ENCODE peak calls at places on chromosome 7, in six cellular contexts. One of them, this sample, is unnamed. For H3K36me3, the result is how much of the 10 kb centered on the place peaks cover.

GRCh38 chr7:157046681-157047080 is 36.2 kb upstream of the MNX1 start:
- DNase-seq in ascending aorta: no peak
- DNase-seq in thoracic aorta: no peak
- DNase-seq in kidney epithelial cell: peak
- DNase-seq in effector memory CD4-positive, alpha-beta T cell: no peak
- DNase-seq in fibroblast of lung: peak
- DNase-seq in this sample: no peak

GRCh38 chr7:157138101-157138423 is 664 bp upstream of the UBE3C start:
- DNase-seq in kidney epithelial cell: no peak
- DNase-seq in effector memory CD4-positive, alpha-beta T cell: no peak
- DNase-seq in fibroblast of lung: no peak
- DNase-seq in ascending aorta: no peak
- DNase-seq in thoracic aorta: no peak
- DNase-seq in this sample: no peak

GRCh38 chr7:82235710-82236109 is 207.9 kb downstream of the CACNA2D1 start:
- DNase-seq in thoracic aorta: no peak
- DNase-seq in fibroblast of lung: peak
- DNase-seq in kidney epithelial cell: no peak
- DNase-seq in ascending aorta: no peak
- DNase-seq in effector memory CD4-positive, alpha-beta T cell: no peak
- DNase-seq in this sample: no peak

GRCh38 chr7:96426685-96427084 is 104.8 kb upstream of the SLC25A13 start:
- DNase-seq in fibroblast of lung: no peak
- DNase-seq in kidney epithelial cell: no peak
- DNase-seq in ascending aorta: no peak
- DNase-seq in effector memory CD4-positive, alpha-beta T cell: no peak
- DNase-seq in thoracic aorta: no peak
- DNase-seq in this sample: no peak

GRCh38 chr7:55158541-55158940 is 139.7 kb downstream of the EGFR start:
- DNase-seq in thoracic aorta: no peak
- DNase-seq in ascending aorta: no peak
- DNase-seq in effector memory CD4-positive, alpha-beta T cell: no peak
- DNase-seq in kidney epithelial cell: peak
- DNase-seq in fibroblast of lung: peak
- DNase-seq in this sample: no peak

GRCh38 chr7:129665013-129665401 is 53.5 kb downstream of the NRF1 start:
- DNase-seq in ascending aorta: no peak
- DNase-seq in fibroblast of lung: peak
- DNase-seq in thoracic aorta: no peak
- DNase-seq in effector memory CD4-positive, alpha-beta T cell: no peak
- DNase-seq in kidney epithelial cell: peak
- DNase-seq in this sample: no peak

GRCh38 chr7:157508477-157508881 is 171.7 kb downstream of the DNAJB6 start:
- DNase-seq in fibroblast of lung: no peak
- DNase-seq in effector memory CD4-positive, alpha-beta T cell: no peak
- DNase-seq in ascending aorta: no peak
- DNase-seq in thoracic aorta: no peak
- DNase-seq in kidney epithelial cell: no peak
- DNase-seq in this sample: no peak

GRCh38 chr7:70693300-70693689 is 438.6 kb upstream of the GALNT17 start:
- DNase-seq in thoracic aorta: no peak
- DNase-seq in effector memory CD4-positive, alpha-beta T cell: no peak
- DNase-seq in kidney epithelial cell: peak
- DNase-seq in ascending aorta: no peak
- DNase-seq in fibroblast of lung: peak
- DNase-seq in this sample: no peak

GRCh38 chr7:41045556-41046123 is 657.2 kb downstream of the INHBA start:
- DNase-seq in ascending aorta: no peak
- DNase-seq in kidney epithelial cell: no peak
- DNase-seq in effector memory CD4-positive, alpha-beta T cell: no peak
- DNase-seq in thoracic aorta: no peak
- DNase-seq in fibroblast of lung: no peak
- DNase-seq in this sample: no peak

GRCh38 chr7:958221-959200 is 4.0 kb upstream of the ADAP1 start:
- DNase-seq in ascending aorta: no peak
- DNase-seq in thoracic aorta: no peak
- DNase-seq in fibroblast of lung: no peak
- DNase-seq in effector memory CD4-positive, alpha-beta T cell: no peak
- DNase-seq in kidney epithelial cell: no peak
- DNase-seq in this sample: no peak

GRCh38 chr7:152025937-152026890 is 740 bp downstream of the GALNT11 start:
- DNase-seq in fibroblast of lung: no peak
- DNase-seq in ascending aorta: no peak
- DNase-seq in thoracic aorta: no peak
- DNase-seq in effector memory CD4-positive, alpha-beta T cell: no peak
- DNase-seq in kidney epithelial cell: no peak
- DNase-seq in this sample: no peak

GRCh38 chr7:51058764-51059163 is 257.8 kb downstream of the COBL start:
- DNase-seq in effector memory CD4-positive, alpha-beta T cell: no peak
- DNase-seq in ascending aorta: no peak
- DNase-seq in thoracic aorta: no peak
- DNase-seq in fibroblast of lung: no peak
- DNase-seq in kidney epithelial cell: no peak
- DNase-seq in this sample: no peak

GRCh38 chr7:1160665-1161010 is 642 bp upstream of the ZFAND2A start:
- DNase-seq in effector memory CD4-positive, alpha-beta T cell: no peak
- DNase-seq in kidney epithelial cell: no peak
- DNase-seq in ascending aorta: no peak
- DNase-seq in thoracic aorta: no peak
- DNase-seq in fibroblast of lung: no peak
- DNase-seq in this sample: no peak

GRCh38 chr7:118029881-118030422 is 154.0 kb upstream of the LSM8 start:
- DNase-seq in fibroblast of lung: no peak
- DNase-seq in ascending aorta: no peak
- DNase-seq in thoracic aorta: no peak
- DNase-seq in effector memory CD4-positive, alpha-beta T cell: no peak
- DNase-seq in kidney epithelial cell: no peak
- DNase-seq in this sample: no peak

GRCh38 chr7:25246306-25246705 is 18.0 kb upstream of the NPVF start:
- DNase-seq in thoracic aorta: no peak
- DNase-seq in ascending aorta: no peak
- DNase-seq in kidney epithelial cell: peak
- DNase-seq in fibroblast of lung: no peak
- DNase-seq in effector memory CD4-positive, alpha-beta T cell: no peak
- DNase-seq in this sample: no peak

DNA sequence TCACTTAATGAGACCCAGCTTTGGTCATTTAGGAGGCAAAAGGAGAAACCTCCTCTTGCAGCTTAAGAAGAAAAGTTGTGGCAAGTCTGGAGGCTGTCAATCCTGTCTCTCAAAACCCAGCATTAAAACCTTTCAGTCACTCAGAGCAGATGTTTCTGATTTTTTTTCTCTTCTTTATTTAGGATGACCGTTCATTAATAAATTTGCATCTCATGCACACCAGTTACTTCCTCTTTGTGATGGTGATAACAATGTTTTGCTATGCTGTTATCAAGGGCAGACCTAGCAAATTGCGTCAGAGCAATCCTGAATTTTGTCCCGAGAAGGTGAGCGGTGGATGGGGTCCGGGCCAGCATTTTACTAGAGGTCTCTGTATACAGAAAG is 32.0 kb downstream of the TMEM248 start:
- DNase-seq in fibroblast of lung: no peak
- DNase-seq in effector memory CD4-positive, alpha-beta T cell: no peak
- DNase-seq in kidney epithelial cell: no peak
- DNase-seq in thoracic aorta: no peak
- DNase-seq in ascending aorta: no peak
- DNase-seq in this sample: no peak
- H3K36me3 ChIP-seq in fibroblast of lung: under half
- H3K36me3 ChIP-seq in effector memory CD4-positive, alpha-beta T cell: half or more
- H3K36me3 ChIP-seq in kidney epithelial cell: under half
- H3K36me3 ChIP-seq in thoracic aorta: half or more
- H3K36me3 ChIP-seq in ascending aorta: half or more
- H3K36me3 ChIP-seq in this sample: half or more

GRCh38 chr7:148824864-148825263 is 59.2 kb downstream of the EZH2 start:
- DNase-seq in fibroblast of lung: no peak
- DNase-seq in effector memory CD4-positive, alpha-beta T cell: no peak
- DNase-seq in kidney epithelial cell: no peak
- DNase-seq in thoracic aorta: no peak
- DNase-seq in ascending aorta: no peak
- DNase-seq in this sample: no peak
- H3K36me3 ChIP-seq in fibroblast of lung: under half
- H3K36me3 ChIP-seq in effector memory CD4-positive, alpha-beta T cell: under half
- H3K36me3 ChIP-seq in kidney epithelial cell: under half
- H3K36me3 ChIP-seq in thoracic aorta: under half
- H3K36me3 ChIP-seq in ascending aorta: under half
- H3K36me3 ChIP-seq in this sample: under half

GRCh38 chr7:130875901-130876300 is 141.9 kb upstream of the KLF14 start:
- DNase-seq in effector memory CD4-positive, alpha-beta T cell: no peak
- DNase-seq in kidney epithelial cell: no peak
- DNase-seq in thoracic aorta: no peak
- DNase-seq in fibroblast of lung: no peak
- DNase-seq in ascending aorta: no peak
- DNase-seq in this sample: no peak
- H3K36me3 ChIP-seq in effector memory CD4-positive, alpha-beta T cell: half or more
- H3K36me3 ChIP-seq in kidney epithelial cell: under half
- H3K36me3 ChIP-seq in thoracic aorta: under half
- H3K36me3 ChIP-seq in fibroblast of lung: under half
- H3K36me3 ChIP-seq in ascending aorta: half or more
- H3K36me3 ChIP-seq in this sample: under half

GRCh38 chr7:101236292-101236691 is 1.3 kb downstream of the CLDN15 start:
- DNase-seq in ascending aorta: no peak
- DNase-seq in kidney epithelial cell: no peak
- DNase-seq in thoracic aorta: no peak
- DNase-seq in effector memory CD4-positive, alpha-beta T cell: no peak
- DNase-seq in fibroblast of lung: no peak
- DNase-seq in this sample: no peak

GRCh38 chr7:101235522-101235921 is 2.1 kb downstream of the CLDN15 start:
- DNase-seq in thoracic aorta: no peak
- DNase-seq in kidney epithelial cell: no peak
- DNase-seq in ascending aorta: no peak
- DNase-seq in effector memory CD4-positive, alpha-beta T cell: no peak
- DNase-seq in fibroblast of lung: no peak
- DNase-seq in this sample: no peak

GRCh38 chr7:101234636-101235035 is 3.0 kb downstream of the CLDN15 start:
- DNase-seq in fibroblast of lung: no peak
- DNase-seq in ascending aorta: no peak
- DNase-seq in kidney epithelial cell: no peak
- DNase-seq in thoracic aorta: no peak
- DNase-seq in effector memory CD4-positive, alpha-beta T cell: no peak
- DNase-seq in this sample: no peak

GRCh38 chr7:101233907-101234547 is 3.6 kb downstream of the CLDN15 start:
- DNase-seq in effector memory CD4-positive, alpha-beta T cell: no peak
- DNase-seq in thoracic aorta: no peak
- DNase-seq in fibroblast of lung: no peak
- DNase-seq in kidney epithelial cell: no peak
- DNase-seq in ascending aorta: no peak
- DNase-seq in this sample: no peak

DNA sequence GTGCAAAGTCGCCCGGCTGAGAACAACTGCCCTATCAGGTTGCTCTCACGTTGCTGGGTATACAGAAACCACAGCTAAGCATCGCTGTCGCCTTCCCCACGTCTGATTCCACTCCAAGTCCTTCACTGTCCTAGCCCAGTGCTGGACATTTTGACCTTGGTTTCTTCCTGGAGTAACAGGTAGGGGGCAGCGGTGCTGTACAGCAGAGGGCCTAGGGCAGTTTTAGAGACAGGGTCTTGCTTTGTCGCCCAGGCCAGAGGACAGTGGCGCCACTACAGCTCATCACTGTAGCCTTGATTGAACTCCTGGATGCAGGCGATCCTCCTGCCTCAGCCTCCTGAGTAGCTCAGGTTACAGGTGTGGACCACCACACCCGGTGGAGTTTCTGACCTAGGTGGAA is 2.6 kb downstream of the CLDN15 start:
- DNase-seq in effector memory CD4-positive, alpha-beta T cell: no peak
- DNase-seq in ascending aorta: no peak
- DNase-seq in thoracic aorta: no peak
- DNase-seq in kidney epithelial cell: no peak
- DNase-seq in fibroblast of lung: no peak
- DNase-seq in this sample: no peak
- H3K36me3 ChIP-seq in effector memory CD4-positive, alpha-beta T cell: under half
- H3K36me3 ChIP-seq in ascending aorta: under half
- H3K36me3 ChIP-seq in thoracic aorta: under half
- H3K36me3 ChIP-seq in kidney epithelial cell: under half
- H3K36me3 ChIP-seq in fibroblast of lung: under half
- H3K36me3 ChIP-seq in this sample: under half

DNA sequence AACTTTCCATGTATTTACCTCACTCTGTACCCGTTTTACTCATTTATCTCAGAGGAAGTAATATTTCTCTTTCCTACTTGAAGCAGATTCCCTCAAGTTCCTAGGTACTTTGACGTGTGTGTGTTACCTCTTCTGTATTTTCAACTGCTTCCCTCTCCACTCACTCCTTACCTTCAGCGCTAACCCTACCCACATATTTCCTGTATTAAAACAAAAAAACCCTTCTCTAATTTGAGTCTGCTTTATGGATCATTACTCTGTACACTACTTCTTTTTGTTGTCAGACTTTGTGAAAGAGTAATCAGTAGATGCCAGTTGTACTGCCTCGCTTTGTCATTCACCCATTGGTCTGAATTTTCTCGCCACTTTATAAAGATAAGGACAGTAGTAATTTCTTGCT is 74.0 kb downstream of the CDK13 start:
- DNase-seq in effector memory CD4-positive, alpha-beta T cell: no peak
- DNase-seq in thoracic aorta: no peak
- DNase-seq in kidney epithelial cell: no peak
- DNase-seq in ascending aorta: no peak
- DNase-seq in fibroblast of lung: no peak
- DNase-seq in this sample: no peak
- H3K36me3 ChIP-seq in effector memory CD4-positive, alpha-beta T cell: under half
- H3K36me3 ChIP-seq in thoracic aorta: under half
- H3K36me3 ChIP-seq in kidney epithelial cell: under half
- H3K36me3 ChIP-seq in ascending aorta: under half
- H3K36me3 ChIP-seq in fibroblast of lung: under half
- H3K36me3 ChIP-seq in this sample: under half

GRCh38 chr7:45111298-45112223 is at the start of gene TBRG4:
- DNase-seq in kidney epithelial cell: peak
- DNase-seq in ascending aorta: peak
- DNase-seq in fibroblast of lung: peak
- DNase-seq in effector memory CD4-positive, alpha-beta T cell: peak
- DNase-seq in thoracic aorta: peak
- DNase-seq in this sample: peak

GRCh38 chr7:45105588-45106188 is 5.8 kb downstream of the TBRG4 start:
- DNase-seq in kidney epithelial cell: no peak
- DNase-seq in effector memory CD4-positive, alpha-beta T cell: no peak
- DNase-seq in fibroblast of lung: no peak
- DNase-seq in thoracic aorta: no peak
- DNase-seq in ascending aorta: no peak
- DNase-seq in this sample: no peak

GRCh38 chr7:45106820-45107219 is 4.7 kb downstream of the TBRG4 start:
- DNase-seq in effector memory CD4-positive, alpha-beta T cell: no peak
- DNase-seq in fibroblast of lung: no peak
- DNase-seq in ascending aorta: no peak
- DNase-seq in thoracic aorta: no peak
- DNase-seq in kidney epithelial cell: no peak
- DNase-seq in this sample: no peak

GRCh38 chr7:45107356-45107755 is 4.1 kb downstream of the TBRG4 start:
- DNase-seq in fibroblast of lung: no peak
- DNase-seq in ascending aorta: no peak
- DNase-seq in kidney epithelial cell: no peak
- DNase-seq in effector memory CD4-positive, alpha-beta T cell: no peak
- DNase-seq in thoracic aorta: no peak
- DNase-seq in this sample: no peak

DNA sequence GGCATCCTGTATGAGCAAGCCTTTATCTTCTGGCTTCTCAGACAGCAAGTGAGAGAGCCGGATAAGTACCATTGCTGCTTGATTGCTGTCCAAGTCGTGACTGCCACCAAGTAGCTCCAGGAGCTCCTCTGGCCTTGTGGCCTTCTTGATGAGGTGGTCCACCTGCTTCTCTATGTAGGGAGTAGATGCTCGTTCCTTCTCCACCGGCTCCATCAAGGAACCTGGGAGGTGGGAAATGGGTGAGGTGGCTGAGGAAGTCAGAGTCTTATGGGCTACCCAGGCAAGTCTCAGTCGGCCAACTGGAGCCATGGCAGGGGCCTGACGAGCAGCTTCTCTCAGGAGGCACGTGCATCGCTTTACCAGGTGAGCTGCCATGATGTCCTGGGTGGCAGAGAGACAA is 2.6 kb downstream of the TBRG4 start:
- DNase-seq in fibroblast of lung: no peak
- DNase-seq in ascending aorta: no peak
- DNase-seq in kidney epithelial cell: no peak
- DNase-seq in thoracic aorta: no peak
- DNase-seq in effector memory CD4-positive, alpha-beta T cell: no peak
- DNase-seq in this sample: no peak
- H3K36me3 ChIP-seq in fibroblast of lung: under half
- H3K36me3 ChIP-seq in ascending aorta: half or more
- H3K36me3 ChIP-seq in kidney epithelial cell: under half
- H3K36me3 ChIP-seq in thoracic aorta: half or more
- H3K36me3 ChIP-seq in effector memory CD4-positive, alpha-beta T cell: half or more
- H3K36me3 ChIP-seq in this sample: half or more